ENCODE peak calls at places on chromosomes 11 and 22, in nine cellular contexts. Y is body of pancreas, F is fibroblast of lung, V is IMR-90, P is PC-9, N is ovary, W is transverse colon, A is Peyer's patch, Z is upper lobe of right lung. H is an unnamed sample.

GRCh38 chr11:70068950-70069349 is 9.2 kb upstream of the ANO1 start:
- DNase-seq in Y (no peak), F (no peak), V (no peak), P (no peak), N (no peak), W (no peak), A (no peak), Z (no peak), H (no peak)

GRCh38 chr11:96384156-96384555 is 5.6 kb downstream of the CCDC82 start:
- DNase-seq in Y (no peak), F (no peak), V (no peak), P (no peak), N (no peak), W (no peak), A (no peak), Z (no peak), H (no peak)

GRCh38 chr11:597166-597725 is 18.5 kb downstream of the IRF7 start:
- DNase-seq in Y (no peak), F (no peak), V (no peak), P (no peak), N (no peak), W (no peak), A (no peak), Z (no peak), H (no peak)

GRCh38 chr11:46387919-46388618 is 3.5 kb downstream of the CHRM4 start:
- DNase-seq in Y (no peak), F (no peak), V (no peak), P (no peak), N (no peak), W (no peak), A (no peak), Z (no peak), H (peak)

GRCh38 chr11:73965764-73966121 is 14.9 kb downstream of the DNAJB13 start:
- DNase-seq in Y (no peak), F (no peak), V (no peak), P (no peak), N (no peak), W (no peak), A (no peak), Z (no peak), H (no peak)

GRCh38 chr11:64649304-64649703 is 58.3 kb downstream of the SLC22A12 start:
- DNase-seq in Y (peak), F (no peak), V (no peak), P (no peak), N (peak), W (no peak), A (no peak), Z (no peak), H (no peak)

GRCh38 chr11:121892131-121892681 is 223.8 kb downstream of the BLID start:
- DNase-seq in Y (no peak), F (peak), V (peak), P (peak), N (no peak), W (no peak), A (no peak), Z (no peak), H (peak)

GRCh38 chr11:71285111-71285510 is 32.7 kb upstream of the SHANK2 start:
- DNase-seq in Y (no peak), F (no peak), V (no peak), P (no peak), N (no peak), W (no peak), A (no peak), Z (no peak), H (no peak)

GRCh38 chr11:128741928-128742327 is 48.1 kb downstream of the FLI1 start:
- DNase-seq in Y (no peak), F (no peak), V (no peak), P (no peak), N (no peak), W (no peak), A (no peak), Z (no peak), H (no peak)

GRCh38 chr22:22397292-22397870 is 111.2 kb downstream of the ZNF280B start:
- DNase-seq in Y (peak), F (peak), V (no peak), P (peak), N (no peak), W (no peak), A (no peak), Z (no peak), H (peak)

GRCh38 chr11:4551346-4551979 is 6.5 kb downstream of the OR52M1 start:
- DNase-seq in Y (no peak), F (no peak), V (peak), P (no peak), N (no peak), W (no peak), A (no peak), Z (no peak), H (no peak)

GRCh38 chr11:95412074-95412473 is 181.1 kb upstream of the SESN3 start:
- DNase-seq in Y (no peak), F (no peak), V (no peak), P (no peak), N (no peak), W (no peak), A (no peak), Z (no peak), H (no peak)

GRCh38 chr11:98874050-98874449 is 146.7 kb upstream of the CNTN5 start:
- DNase-seq in Y (no peak), F (no peak), V (no peak), P (no peak), N (no peak), W (no peak), A (no peak), Z (no peak), H (no peak)

GRCh38 chr11:88411265-88411664 is 73.7 kb upstream of the CTSC start:
- DNase-seq in Y (no peak), F (peak), V (peak), P (peak), N (no peak), W (no peak), A (no peak), Z (no peak), H (peak)

GRCh38 chr22:20427104-20427944 is 10.3 kb downstream of the SCARF2 start:
- DNase-seq in Y (no peak), F (no peak), V (no peak), P (no peak), N (peak), W (no peak), A (no peak), Z (no peak), H (no peak)

GRCh38 chr22:36022162-36022561 is 6.5 kb downstream of the RBFOX2 start:
- DNase-seq in Y (no peak), F (peak), V (peak), P (no peak), N (no peak), W (no peak), A (no peak), Z (no peak), H (peak)

GRCh38 chr11:129061466-129062194 is 119.0 kb upstream of the TP53AIP1 start:
- DNase-seq in Y (no peak), F (peak), V (peak), P (peak), N (no peak), W (no peak), A (no peak), Z (no peak), H (peak)

GRCh38 chr11:118609380-118610219 is 2.2 kb downstream of the PHLDB1 start:
- DNase-seq in Y (no peak), F (peak), V (peak), P (no peak), N (peak), W (no peak), A (peak), Z (no peak), H (peak)

GRCh38 chr11:721913-722811 is 16.1 kb downstream of the EPS8L2 start:
- DNase-seq in Y (no peak), F (no peak), V (no peak), P (no peak), N (no peak), W (peak), A (peak), Z (peak), H (no peak)

GRCh38 chr11:43989162-43989961 is 46.9 kb downstream of the C11orf96 start:
- DNase-seq in Y (peak), F (no peak), V (no peak), P (no peak), N (peak), W (no peak), A (no peak), Z (no peak), H (no peak)

GRCh38 chr11:63620928-63621539 is 6.8 kb upstream of the PLAAT3 start:
- DNase-seq in Y (peak), F (no peak), V (no peak), P (no peak), N (no peak), W (no peak), A (no peak), Z (no peak), H (no peak)

GRCh38 chr22:47124451-47124881 is 362.0 kb downstream of the TBC1D22A start:
- DNase-seq in Y (no peak), F (no peak), V (no peak), P (no peak), N (no peak), W (no peak), A (no peak), Z (peak), H (no peak)

GRCh38 chr11:130177782-130178181 is 18.2 kb downstream of the ST14 start:
- DNase-seq in Y (no peak), F (no peak), V (no peak), P (no peak), N (no peak), W (no peak), A (no peak), Z (no peak), H (no peak)

GRCh38 chr11:34281256-34281655 is 76.6 kb downstream of the ABTB2 start:
- DNase-seq in Y (no peak), F (no peak), V (no peak), P (no peak), N (no peak), W (no peak), A (no peak), Z (no peak), H (no peak)

GRCh38 chr11:133038850-133039249 is 493.5 kb downstream of the OPCML start:
- DNase-seq in Y (no peak), F (no peak), V (no peak), P (no peak), N (no peak), W (no peak), A (no peak), Z (no peak), H (peak)

GRCh38 chr11:7691759-7692334 is 14.4 kb downstream of the OVCH2 start:
- DNase-seq in Y (no peak), F (peak), V (peak), P (peak), N (no peak), W (no peak), A (no peak), Z (no peak), H (no peak)
- H3K4me3 ChIP-seq in Y (no peak), F (no peak), V (no peak), P (no peak), N (no peak), W (no peak), A (no peak), Z (no peak), H (no peak)

GRCh38 chr22:49035818-49036457 is 791.7 kb downstream of the BRD1 start:
- DNase-seq in Y (no peak), F (no peak), V (no peak), P (no peak), N (no peak), W (no peak), A (no peak), Z (peak), H (no peak)
- TF ChIP-seq CTCF in Y (no peak), F (no peak), V (no peak), P (no peak), N (no peak), W (no peak), A (no peak), Z (no peak), H (no peak)

GRCh38 chr11:104339383-104339831 is 175.5 kb upstream of the PDGFD start:
- DNase-seq in Y (no peak), F (no peak), V (no peak), P (no peak), N (no peak), W (no peak), A (no peak), Z (no peak), H (no peak)
- H3K4me3 ChIP-seq in Y (no peak), F (no peak), V (no peak), P (no peak), N (no peak), W (no peak), A (no peak), Z (no peak), H (no peak)

GRCh38 chr11:25970726-25971508 is 361.0 kb upstream of the ANO3 start:
- DNase-seq in Y (no peak), F (no peak), V (no peak), P (no peak), N (no peak), W (no peak), A (no peak), Z (no peak), H (no peak)
- TF ChIP-seq CTCF in Y (no peak), F (peak), V (no peak), P (peak), N (no peak), W (peak), A (no peak), Z (no peak), H (peak)

GRCh38 chr11:48107188-48107704 is 109.4 kb upstream of the OR4B1 start:
- DNase-seq in Y (no peak), F (peak), V (peak), P (peak), N (no peak), W (peak), A (peak), Z (no peak), H (peak)
- H3K4me3 ChIP-seq in Y (no peak), F (no peak), V (no peak), P (no peak), N (no peak), W (no peak), A (no peak), Z (no peak), H (no peak)

H was measured in AG10803.